ENCODE peak calls at places on chromosomes 5 and 9, in four cellular contexts. M is HFF-Myc, G is PC-3, S is dorsolateral prefrontal cortex. Z is an unnamed sample.

GRCh38 chr5:83551826-83552225 is 80.3 kb downstream of the VCAN start:
- DNase-seq in M (no peak), G (peak; percentile 37), S (no peak), Z (no peak)

GRCh38 chr5:159456722-159457462 is 126.6 kb upstream of the IL12B start:
- DNase-seq in M (no peak), G (peak; percentile 72), S (no peak), Z (no peak)

GRCh38 chr5:39107350-39107749 is 33.2 kb upstream of the RICTOR start:
- DNase-seq in M (no peak), G (no peak), S (no peak), Z (no peak)

GRCh38 chr9:134925011-134925511 is 7.3 kb upstream of the FCN1 start:
- DNase-seq in M (no peak), G (no peak), S (no peak), Z (no peak)

GRCh38 chr9:101369286-101369685 is 15.5 kb downstream of the BAAT start:
- DNase-seq in M (no peak), G (no peak), S (no peak), Z (no peak)

GRCh38 chr5:171483453-171484177 is 64.2 kb downstream of the FGF18 start:
- DNase-seq in M (no peak), G (no peak), S (no peak), Z (no peak)

GRCh38 chr5:16854351-16854750 is 81.7 kb downstream of the MYO10 start:
- DNase-seq in M (no peak), G (no peak), S (no peak), Z (no peak)

GRCh38 chr5:67050635-67051034 is 146.0 kb downstream of the CD180 start:
- DNase-seq in M (no peak), G (no peak), S (no peak), Z (no peak)

GRCh38 chr5:171481791-171482536 is 62.5 kb downstream of the FGF18 start:
- DNase-seq in M (no peak), G (no peak), S (no peak), Z (no peak)

GRCh38 chr5:159956074-159956473 is 39.8 kb downstream of the ADRA1B start:
- DNase-seq in M (no peak), G (no peak), S (no peak), Z (no peak)

GRCh38 chr9:132694144-132694543 is 23.9 kb downstream of the GTF3C4 start:
- DNase-seq in M (no peak), G (peak; percentile 17), S (no peak), Z (no peak)

GRCh38 chr9:114071197-114071795 is 6.8 kb downstream of the AMBP start:
- DNase-seq in M (no peak), G (no peak), S (no peak), Z (no peak)

GRCh38 chr5:84494453-84494852 is 109.8 kb upstream of the EDIL3 start:
- DNase-seq in M (no peak), G (peak; percentile 62), S (no peak), Z (no peak)

GRCh38 chr9:124348831-124349230 is 66.4 kb downstream of the PSMB7 start:
- DNase-seq in M (no peak), G (no peak), S (peak; percentile 19), Z (no peak)

GRCh38 chr5:31531543-31531887 is 378 bp downstream of the DROSHA start:
- DNase-seq in M (no peak), G (peak; percentile 21), S (peak; percentile 40), Z (peak; percentile 8)

GRCh38 chr9:73980754-73981153 is 516.4 kb upstream of the RORB start:
- DNase-seq in M (no peak), G (no peak), S (no peak), Z (no peak)

GRCh38 chr9:95132406-95133350 is 184.8 kb downstream of the FANCC start:
- DNase-seq in M (no peak), G (no peak), S (no peak), Z (no peak)

GRCh38 chr9:117917873-117918272 is 213.7 kb downstream of the TLR4 start:
- DNase-seq in M (no peak), G (no peak), S (no peak), Z (no peak)

GRCh38 chr9:113184509-113184908 is 33.7 kb downstream of the SLC31A2 start:
- DNase-seq in M (no peak), G (peak; percentile 8), S (no peak), Z (no peak)

DNA sequence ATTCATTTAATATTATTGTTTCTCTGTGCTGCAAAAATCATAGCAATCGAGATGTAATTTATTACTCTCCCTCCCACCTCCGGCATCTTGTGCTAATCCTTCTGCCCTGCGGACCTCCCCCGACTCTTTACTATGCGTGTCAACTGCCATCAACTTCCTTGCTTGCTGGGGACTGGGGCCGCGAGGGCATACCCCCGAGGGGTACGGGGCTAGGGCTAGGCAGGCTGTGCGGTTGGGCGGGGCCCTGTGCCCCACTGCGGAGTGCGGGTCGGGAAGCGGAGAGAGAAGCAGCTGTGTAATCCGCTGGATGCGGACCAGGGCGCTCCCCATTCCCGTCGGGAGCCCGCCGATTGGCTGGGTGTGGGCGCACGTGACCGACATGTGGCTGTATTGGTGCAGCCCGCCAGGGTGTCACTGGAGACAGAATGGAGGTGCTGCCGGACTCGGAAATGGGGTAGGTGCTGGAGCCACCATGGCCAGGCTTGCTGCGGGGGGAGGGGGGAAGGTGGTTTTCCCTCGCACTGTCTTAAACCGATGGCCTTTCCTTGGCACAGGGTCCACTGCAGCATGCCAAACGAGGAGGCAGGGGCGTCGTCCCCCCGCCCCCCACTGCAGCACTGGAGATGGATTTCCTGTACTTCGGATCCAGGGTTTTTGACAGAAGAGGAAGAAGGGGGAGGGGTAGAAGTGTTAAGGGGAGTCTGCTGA is at the start of gene APC:
- DNase-seq in M (peak; percentile 57), G (no peak), S (peak; percentile 99), Z (peak; percentile 82)
- TF ChIP-seq CTCF in M (no peak), G (no peak), S (no peak), Z (peak; percentile 40)

GRCh38 chr9:19677929-19678328 is 110.9 kb downstream of the SLC24A2 start:
- DNase-seq in M (no peak), G (no peak), S (no peak), Z (no peak)
- TF ChIP-seq CTCF in M (no peak), G (no peak), S (no peak), Z (no peak)

GRCh38 chr9:127396808-127397721 is at the start of gene SLC2A8:
- DNase-seq in M (peak; percentile 95), G (peak; percentile 99), S (peak; percentile 99), Z (peak; percentile 96)
- TF ChIP-seq CTCF in M (no peak), G (peak; percentile 7), S (peak; percentile 30), Z (peak; percentile 52)

GRCh38 chr5:136819526-136820302 is 454.4 kb upstream of the TRPC7 start:
- DNase-seq in M (no peak), G (no peak), S (no peak), Z (no peak)
- TF ChIP-seq CTCF in M (no peak), G (no peak), S (no peak), Z (no peak)

DNA sequence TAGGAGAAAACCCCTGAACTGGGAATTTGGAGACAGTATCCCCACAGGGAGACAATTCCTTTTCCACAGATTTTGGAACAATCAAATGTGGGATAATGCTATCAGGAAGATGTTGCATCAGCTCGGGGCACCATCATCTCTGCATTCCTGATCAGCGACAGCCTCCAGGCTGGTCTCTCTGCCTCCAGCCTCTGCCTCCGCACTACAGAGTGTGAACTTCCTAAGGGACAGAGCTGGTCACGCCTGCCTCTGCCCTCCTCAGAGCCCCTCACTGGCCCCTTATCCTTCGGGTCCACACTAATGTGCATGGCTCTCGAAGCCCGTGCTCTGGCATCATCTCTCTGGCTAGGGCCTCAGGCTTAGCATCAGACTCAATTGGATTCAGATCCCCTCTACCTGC is 8.6 kb downstream of the FOXI1 start:
- DNase-seq in M (no peak), G (no peak), S (no peak), Z (no peak)
- TF ChIP-seq CTCF in M (no peak), G (no peak), S (no peak), Z (no peak)

GRCh38 chr5:43115968-43116367 is 4.7 kb upstream of the ZNF131 start:
- DNase-seq in M (no peak), G (no peak), S (no peak), Z (no peak)
- TF ChIP-seq CTCF in M (no peak), G (peak; percentile 39), S (no peak), Z (no peak)

DNA sequence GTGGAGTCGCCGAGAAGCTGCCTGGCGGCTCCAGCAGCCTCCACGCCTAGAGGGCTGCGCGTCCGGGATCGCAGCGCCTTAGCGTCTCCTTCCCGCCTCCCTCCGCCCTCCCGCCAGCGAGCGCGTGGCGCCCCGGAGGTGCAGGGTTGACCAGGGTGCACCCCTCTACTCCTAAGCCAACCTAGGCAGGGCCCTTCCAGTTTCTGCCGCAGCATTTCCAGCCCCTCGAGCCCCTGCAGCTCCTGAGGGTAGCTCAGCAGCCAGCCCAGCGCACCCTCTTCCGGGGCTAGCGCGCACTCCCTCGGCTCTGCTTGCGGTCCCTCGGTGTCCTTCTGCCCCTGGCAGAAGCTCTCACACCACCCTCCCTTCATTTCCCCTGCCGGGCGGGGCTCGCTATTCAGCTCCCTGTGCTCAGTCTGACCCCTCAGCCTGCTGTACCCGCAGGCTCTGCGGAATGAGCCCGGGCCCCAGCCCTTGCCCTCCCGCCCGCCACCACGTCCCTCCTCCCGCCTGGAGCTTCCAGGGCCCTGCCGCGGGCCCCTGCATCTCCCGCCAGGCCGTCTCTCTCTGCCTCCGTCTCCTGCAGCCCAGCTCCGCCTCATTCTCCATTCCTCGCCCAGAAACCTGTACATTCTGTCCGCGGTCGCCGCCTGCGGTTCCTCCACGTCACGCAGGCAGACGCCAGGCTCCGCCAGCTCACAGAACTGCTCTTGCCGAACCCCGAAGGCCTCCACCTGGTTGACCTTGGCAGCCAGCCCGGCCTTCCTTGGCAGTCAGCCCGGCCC is 61.8 kb downstream of the SPATA31C2 start:
- DNase-seq in M (no peak), G (peak; percentile 81), S (peak; percentile 72), Z (peak; percentile 61)
- TF ChIP-seq CTCF in M (no peak), G (no peak), S (no peak), Z (peak; percentile 47)

GRCh38 chr9:18722882-18723281 is 248.9 kb downstream of the ADAMTSL1 start:
- DNase-seq in M (no peak), G (no peak), S (no peak), Z (no peak)

GRCh38 chr9:18720691-18721090 is 246.7 kb downstream of the ADAMTSL1 start:
- DNase-seq in M (no peak), G (peak; percentile 19), S (no peak), Z (no peak)

GRCh38 chr9:18721267-18722079 is 247.5 kb downstream of the ADAMTSL1 start:
- DNase-seq in M (no peak), G (no peak), S (no peak), Z (no peak)

GRCh38 chr9:18717751-18718150 is 243.8 kb downstream of the ADAMTSL1 start:
- DNase-seq in M (no peak), G (peak; percentile 20), S (no peak), Z (no peak)

GRCh38 chr9:18718393-18718792 is 244.4 kb downstream of the ADAMTSL1 start:
- DNase-seq in M (no peak), G (no peak), S (no peak), Z (no peak)
- TF ChIP-seq CTCF in M (no peak), G (no peak), S (no peak), Z (no peak)

Z was measured in neural crest cell.